ENCODE peak calls at places on chromosomes 11 and 22, in five cellular contexts. One of them, this sample, is unnamed.

GRCh38 chr11:117152066-117152465 is 8.0 kb downstream of the PAFAH1B2 start:
- DNase-seq in HCT116: no peak
- DNase-seq in stomach: no peak
- DNase-seq in CD4-positive, alpha-beta T cell: no peak
- DNase-seq in progenitor cell of endocrine pancreas: no peak
- DNase-seq in this sample: no peak

GRCh38 chr11:128734439-128735224 is 40.8 kb downstream of the FLI1 start:
- DNase-seq in HCT116: no peak
- DNase-seq in progenitor cell of endocrine pancreas: no peak
- DNase-seq in CD4-positive, alpha-beta T cell: no peak
- DNase-seq in stomach: peak
- DNase-seq in this sample: no peak

GRCh38 chr22:30562391-30562790 is 12.1 kb downstream of the GAL3ST1 start:
- DNase-seq in CD4-positive, alpha-beta T cell: no peak
- DNase-seq in progenitor cell of endocrine pancreas: no peak
- DNase-seq in HCT116: peak
- DNase-seq in stomach: no peak
- DNase-seq in this sample: no peak

GRCh38 chr11:83222499-83222898 is 29.0 kb downstream of the ANKRD42 start:
- DNase-seq in HCT116: no peak
- DNase-seq in CD4-positive, alpha-beta T cell: no peak
- DNase-seq in stomach: no peak
- DNase-seq in progenitor cell of endocrine pancreas: no peak
- DNase-seq in this sample: no peak

GRCh38 chr11:39975091-39975490 is 1484.4 kb downstream of the LRRC4C start:
- DNase-seq in CD4-positive, alpha-beta T cell: no peak
- DNase-seq in HCT116: no peak
- DNase-seq in progenitor cell of endocrine pancreas: no peak
- DNase-seq in stomach: no peak
- DNase-seq in this sample: no peak

GRCh38 chr22:19763141-19764049 is 2.8 kb downstream of the TBX1 start:
- DNase-seq in CD4-positive, alpha-beta T cell: no peak
- DNase-seq in HCT116: no peak
- DNase-seq in progenitor cell of endocrine pancreas: no peak
- DNase-seq in stomach: no peak
- DNase-seq in this sample: no peak

GRCh38 chr22:40385041-40385782 is 14.8 kb downstream of the SGSM3 start:
- DNase-seq in progenitor cell of endocrine pancreas: no peak
- DNase-seq in CD4-positive, alpha-beta T cell: peak
- DNase-seq in HCT116: no peak
- DNase-seq in stomach: no peak
- DNase-seq in this sample: no peak

GRCh38 chr11:134373591-134374052 is 38.4 kb downstream of the B3GAT1 start:
- DNase-seq in HCT116: no peak
- DNase-seq in progenitor cell of endocrine pancreas: no peak
- DNase-seq in CD4-positive, alpha-beta T cell: no peak
- DNase-seq in stomach: no peak
- DNase-seq in this sample: no peak

GRCh38 chr11:127965947-127966668 is 621.2 kb downstream of the ETS1 start:
- DNase-seq in HCT116: no peak
- DNase-seq in stomach: no peak
- DNase-seq in progenitor cell of endocrine pancreas: no peak
- DNase-seq in CD4-positive, alpha-beta T cell: no peak
- DNase-seq in this sample: no peak

GRCh38 chr22:26576026-26576680 is 13.8 kb downstream of the TPST2 start:
- DNase-seq in CD4-positive, alpha-beta T cell: no peak
- DNase-seq in progenitor cell of endocrine pancreas: no peak
- DNase-seq in stomach: no peak
- DNase-seq in HCT116: no peak
- DNase-seq in this sample: no peak

GRCh38 chr11:78733031-78733430 is 158.4 kb upstream of the NARS2 start:
- DNase-seq in progenitor cell of endocrine pancreas: no peak
- DNase-seq in CD4-positive, alpha-beta T cell: no peak
- DNase-seq in HCT116: no peak
- DNase-seq in stomach: no peak
- DNase-seq in this sample: no peak

GRCh38 chr11:3995949-3996554 is 98.5 kb upstream of the RRM1 start:
- DNase-seq in CD4-positive, alpha-beta T cell: no peak
- DNase-seq in HCT116: no peak
- DNase-seq in stomach: no peak
- DNase-seq in progenitor cell of endocrine pancreas: no peak
- DNase-seq in this sample: no peak

DNA sequence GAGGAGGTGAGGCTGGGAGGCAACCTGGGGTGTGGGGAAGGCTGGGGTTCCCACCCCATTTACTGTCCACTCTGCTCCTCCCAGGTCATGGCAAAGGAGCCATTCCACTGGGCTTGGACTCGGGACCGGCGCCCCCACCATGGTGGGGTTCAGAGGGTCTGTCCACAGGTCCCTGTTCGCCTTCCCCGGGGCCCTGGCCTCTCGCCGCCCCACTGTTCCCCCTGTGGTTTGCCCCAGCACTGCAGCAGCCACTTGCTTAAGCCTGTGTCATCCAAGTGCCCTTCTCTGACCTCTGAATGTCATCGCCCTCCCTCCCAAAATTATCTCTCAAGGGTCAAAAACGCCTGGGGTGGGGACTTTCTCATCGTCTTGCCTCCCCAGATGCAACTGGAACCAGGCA is 2.6 kb downstream of the SPDYC start:
- DNase-seq in stomach: no peak
- DNase-seq in HCT116: no peak
- DNase-seq in progenitor cell of endocrine pancreas: no peak
- DNase-seq in CD4-positive, alpha-beta T cell: no peak
- DNase-seq in this sample: no peak
- TF ChIP-seq CTCF in stomach: no peak
- TF ChIP-seq CTCF in HCT116: no peak
- TF ChIP-seq CTCF in progenitor cell of endocrine pancreas: no peak
- TF ChIP-seq CTCF in CD4-positive, alpha-beta T cell: no peak
- TF ChIP-seq CTCF in this sample: no peak

GRCh38 chr11:90222152-90222458 is 744 bp downstream of the CHORDC1 start:
- DNase-seq in HCT116: no peak
- DNase-seq in CD4-positive, alpha-beta T cell: no peak
- DNase-seq in progenitor cell of endocrine pancreas: no peak
- DNase-seq in stomach: no peak
- DNase-seq in this sample: no peak

GRCh38 chr11:90220391-90220790 is 2.5 kb downstream of the CHORDC1 start:
- DNase-seq in stomach: no peak
- DNase-seq in CD4-positive, alpha-beta T cell: no peak
- DNase-seq in HCT116: no peak
- DNase-seq in progenitor cell of endocrine pancreas: no peak
- DNase-seq in this sample: no peak

GRCh38 chr11:90219438-90219837 is 3.4 kb downstream of the CHORDC1 start:
- DNase-seq in CD4-positive, alpha-beta T cell: no peak
- DNase-seq in progenitor cell of endocrine pancreas: no peak
- DNase-seq in HCT116: no peak
- DNase-seq in stomach: no peak
- DNase-seq in this sample: no peak

GRCh38 chr11:90223248-90223585 is 368 bp upstream of the CHORDC1 start:
- DNase-seq in CD4-positive, alpha-beta T cell: no peak
- DNase-seq in progenitor cell of endocrine pancreas: no peak
- DNase-seq in stomach: no peak
- DNase-seq in HCT116: no peak
- DNase-seq in this sample: no peak

DNA sequence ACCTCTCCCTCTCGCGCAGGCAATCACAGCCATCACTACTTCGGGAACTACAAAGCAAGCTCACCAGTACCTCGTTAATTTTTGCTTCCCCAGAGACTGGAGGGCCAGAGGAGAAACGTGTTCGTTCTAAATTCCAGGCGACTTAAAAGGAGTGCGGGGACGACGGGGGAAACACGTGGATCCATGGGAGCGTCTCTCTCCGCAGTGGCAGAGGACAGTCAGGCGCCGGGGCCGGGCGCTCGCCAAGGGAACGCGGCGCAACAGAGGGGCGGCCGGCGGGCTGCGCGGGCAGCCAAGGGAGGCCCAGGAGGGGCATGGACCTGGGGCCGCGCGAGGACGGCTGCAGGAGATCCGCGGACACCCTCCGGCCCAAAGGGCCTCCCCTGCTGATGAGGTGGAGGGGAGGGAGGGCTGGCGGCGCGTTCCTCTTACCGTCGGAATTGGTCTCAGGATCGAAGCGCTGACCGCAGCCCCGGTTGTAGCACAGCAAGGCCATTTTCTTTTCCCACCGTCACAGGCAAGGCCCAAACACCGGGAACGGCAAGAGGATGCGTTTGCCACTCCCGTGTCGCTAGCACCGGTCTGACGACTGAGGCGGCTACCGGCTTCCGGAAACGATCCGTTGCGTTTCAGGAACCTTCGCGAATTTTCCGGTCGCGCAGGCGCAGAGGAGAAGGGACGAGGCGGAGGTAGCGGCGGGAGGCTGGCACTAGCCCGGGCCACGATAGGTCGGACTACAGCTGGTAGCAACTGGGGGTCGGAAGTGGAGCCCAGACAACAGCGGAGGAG is at the start of gene CHORDC1:
- DNase-seq in stomach: peak
- DNase-seq in HCT116: peak
- DNase-seq in progenitor cell of endocrine pancreas: peak
- DNase-seq in CD4-positive, alpha-beta T cell: peak
- DNase-seq in this sample: peak
- TF ChIP-seq CTCF in stomach: no peak
- TF ChIP-seq CTCF in HCT116: no peak
- TF ChIP-seq CTCF in progenitor cell of endocrine pancreas: no peak
- TF ChIP-seq CTCF in CD4-positive, alpha-beta T cell: no peak
- TF ChIP-seq CTCF in this sample: no peak

GRCh38 chr11:114250993-114251796 is 45.0 kb upstream of the NNMT start:
- DNase-seq in stomach: no peak
- DNase-seq in CD4-positive, alpha-beta T cell: no peak
- DNase-seq in HCT116: no peak
- DNase-seq in progenitor cell of endocrine pancreas: no peak
- DNase-seq in this sample: no peak

GRCh38 chr11:114250180-114250579 is 46.0 kb upstream of the NNMT start:
- DNase-seq in HCT116: no peak
- DNase-seq in CD4-positive, alpha-beta T cell: no peak
- DNase-seq in progenitor cell of endocrine pancreas: no peak
- DNase-seq in stomach: no peak
- DNase-seq in this sample: no peak

GRCh38 chr11:114254571-114255146 is 41.5 kb upstream of the NNMT start:
- DNase-seq in CD4-positive, alpha-beta T cell: no peak
- DNase-seq in HCT116: no peak
- DNase-seq in stomach: no peak
- DNase-seq in progenitor cell of endocrine pancreas: no peak
- DNase-seq in this sample: no peak

GRCh38 chr11:114253771-114254170 is 42.4 kb upstream of the NNMT start:
- DNase-seq in HCT116: no peak
- DNase-seq in CD4-positive, alpha-beta T cell: no peak
- DNase-seq in stomach: no peak
- DNase-seq in progenitor cell of endocrine pancreas: no peak
- DNase-seq in this sample: no peak

GRCh38 chr11:114251797-114252327 is 44.3 kb upstream of the NNMT start:
- DNase-seq in CD4-positive, alpha-beta T cell: no peak
- DNase-seq in progenitor cell of endocrine pancreas: no peak
- DNase-seq in stomach: no peak
- DNase-seq in HCT116: no peak
- DNase-seq in this sample: no peak
- TF ChIP-seq CTCF in CD4-positive, alpha-beta T cell: no peak
- TF ChIP-seq CTCF in progenitor cell of endocrine pancreas: peak
- TF ChIP-seq CTCF in stomach: no peak
- TF ChIP-seq CTCF in HCT116: no peak
- TF ChIP-seq CTCF in this sample: no peak

GRCh38 chr11:34793666-34794065 is 122.5 kb downstream of the APIP start:
- DNase-seq in stomach: no peak
- DNase-seq in progenitor cell of endocrine pancreas: no peak
- DNase-seq in CD4-positive, alpha-beta T cell: no peak
- DNase-seq in HCT116: no peak
- DNase-seq in this sample: no peak

GRCh38 chr11:34790620-34791019 is 125.6 kb downstream of the APIP start:
- DNase-seq in CD4-positive, alpha-beta T cell: no peak
- DNase-seq in HCT116: no peak
- DNase-seq in progenitor cell of endocrine pancreas: no peak
- DNase-seq in stomach: no peak
- DNase-seq in this sample: no peak

GRCh38 chr11:34792814-34793241 is 123.4 kb downstream of the APIP start:
- DNase-seq in HCT116: no peak
- DNase-seq in CD4-positive, alpha-beta T cell: no peak
- DNase-seq in stomach: peak
- DNase-seq in progenitor cell of endocrine pancreas: no peak
- DNase-seq in this sample: no peak

GRCh38 chr11:34791725-34792124 is 124.5 kb downstream of the APIP start:
- DNase-seq in progenitor cell of endocrine pancreas: no peak
- DNase-seq in CD4-positive, alpha-beta T cell: no peak
- DNase-seq in HCT116: no peak
- DNase-seq in stomach: no peak
- DNase-seq in this sample: no peak

DNA sequence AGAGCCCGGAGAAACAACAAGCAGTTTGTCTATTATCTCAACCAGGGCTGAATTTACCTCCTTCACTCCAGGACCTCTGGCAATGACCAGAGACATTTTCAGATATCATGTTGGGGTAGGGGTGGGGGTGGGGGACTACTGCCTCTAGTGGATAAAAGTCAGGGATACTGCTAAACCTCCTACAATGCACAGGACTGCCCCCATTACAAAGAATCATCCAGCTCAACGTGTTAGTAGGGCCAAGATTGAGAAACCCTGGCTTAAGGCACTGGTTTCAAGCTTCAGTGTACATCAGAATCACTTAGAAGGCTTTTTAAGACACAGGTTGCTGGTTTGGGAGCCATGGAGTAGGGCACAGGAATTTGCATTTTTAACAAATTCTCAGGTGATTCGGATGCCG is 124.0 kb downstream of the APIP start:
- DNase-seq in stomach: no peak
- DNase-seq in HCT116: no peak
- DNase-seq in CD4-positive, alpha-beta T cell: no peak
- DNase-seq in progenitor cell of endocrine pancreas: no peak
- DNase-seq in this sample: no peak
- TF ChIP-seq CTCF in stomach: no peak
- TF ChIP-seq CTCF in HCT116: peak
- TF ChIP-seq CTCF in CD4-positive, alpha-beta T cell: no peak
- TF ChIP-seq CTCF in progenitor cell of endocrine pancreas: peak
- TF ChIP-seq CTCF in this sample: no peak

DNA sequence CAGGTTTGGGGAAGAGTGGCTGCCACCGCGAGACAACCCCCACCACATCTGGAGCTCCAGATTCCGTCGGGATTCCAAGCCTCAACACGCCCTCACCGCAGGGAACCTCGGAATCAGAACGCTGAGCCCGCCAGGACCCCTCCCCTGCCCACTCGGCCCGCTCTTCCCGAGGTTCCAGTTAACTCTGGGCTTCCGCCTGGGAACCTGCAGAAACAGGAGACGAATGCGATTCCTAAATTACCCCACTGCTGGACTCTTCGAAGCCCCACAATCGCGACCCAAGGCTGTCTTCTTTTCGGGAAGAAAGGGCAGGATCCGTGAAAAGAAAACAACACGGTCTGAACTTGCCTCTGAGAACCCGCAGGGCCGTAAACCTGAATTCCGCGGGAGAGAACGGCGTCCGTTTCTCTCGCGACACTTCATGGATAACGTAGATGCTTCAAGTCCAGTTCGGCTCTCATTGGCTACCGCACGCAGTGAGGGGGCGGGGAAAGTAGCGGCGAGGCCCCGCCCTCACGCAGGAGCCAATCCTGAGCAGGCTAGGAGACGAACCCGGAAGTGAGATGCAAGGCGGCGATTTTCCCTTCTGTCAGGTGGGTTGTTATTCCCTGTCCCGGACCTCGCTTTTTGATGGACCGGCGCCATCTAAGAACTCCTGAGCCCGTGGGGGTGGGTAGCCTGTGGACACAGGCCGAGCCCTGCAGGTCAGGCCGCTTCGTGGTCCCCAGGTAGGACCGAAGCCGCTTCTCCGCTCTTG is at the start of the genes ANKRD49 and MRE11:
- DNase-seq in CD4-positive, alpha-beta T cell: peak
- DNase-seq in HCT116: peak
- DNase-seq in stomach: peak
- DNase-seq in progenitor cell of endocrine pancreas: peak
- DNase-seq in this sample: peak
- TF ChIP-seq CTCF in CD4-positive, alpha-beta T cell: no peak
- TF ChIP-seq CTCF in HCT116: no peak
- TF ChIP-seq CTCF in stomach: no peak
- TF ChIP-seq CTCF in progenitor cell of endocrine pancreas: no peak
- TF ChIP-seq CTCF in this sample: no peak